ENCODE peak calls at places on chromosomes 11 and 22, in six cellular contexts. B is K562, H is kidney, U is GM23248, N is fibroblast of lung, X is mammary epithelial cell. K is an unnamed sample.
A peak's percentile ranks its signal among the peaks of the same experiment; 100 is the strongest.

GRCh38 chr11:34318111-34319037 is 39.4 kb downstream of the ABTB2 start:
- DNase-seq in B (no peak), H (no peak), U (peak; percentile 87), N (no peak), X (peak; percentile 58), K (peak; percentile 83)

GRCh38 chr11:5690216-5690615 is 626 bp downstream of the TRIM22 start:
- DNase-seq in B (no peak), H (no peak), U (peak; percentile 50), N (peak; percentile 51), X (peak; percentile 29), K (no peak)

GRCh38 chr11:100709233-100709999 is 22.3 kb downstream of the ARHGAP42 start:
- DNase-seq in B (peak; percentile 22), H (no peak), U (peak; percentile 5), N (peak; percentile 24), X (peak; percentile 35), K (peak; percentile 65)

GRCh38 chr11:78449866-78450265 is 32.2 kb upstream of the GAB2 start:
- DNase-seq in B (no peak), H (no peak), U (peak; percentile 11), N (peak; percentile 43), X (no peak), K (no peak)

GRCh38 chr11:19232910-19233503 is 7.7 kb downstream of the E2F8 start:
- DNase-seq in B (no peak), H (no peak), U (peak; percentile 90), N (peak; percentile 65), X (peak; percentile 91), K (peak; percentile 87)

GRCh38 chr11:44627911-44628729 is 62.7 kb downstream of the CD82 start:
- DNase-seq in B (no peak), H (no peak), U (peak; percentile 50), N (peak; percentile 78), X (no peak), K (no peak)

GRCh38 chr22:37169412-37169811 is 18.6 kb downstream of the C1QTNF6 start:
- DNase-seq in B (no peak), H (no peak), U (no peak), N (no peak), X (no peak), K (no peak)

GRCh38 chr22:36027579-36027959 is 1.1 kb downstream of the RBFOX2 start:
- DNase-seq in B (no peak), H (no peak), U (peak; percentile 50), N (no peak), X (peak; percentile 21), K (peak; percentile 1)

GRCh38 chr11:60950933-60951610 is 904 bp downstream of the SLC15A3 start:
- DNase-seq in B (no peak), H (peak; percentile 82), U (peak; percentile 55), N (peak; percentile 14), X (no peak), K (no peak)

GRCh38 chr11:36385121-36385530 is 89.0 kb downstream of the PRR5L start:
- DNase-seq in B (no peak), H (no peak), U (peak; percentile 80), N (peak; percentile 98), X (no peak), K (peak; percentile 70)

GRCh38 chr11:111419181-111419580 is 40.1 kb upstream of the POU2AF1 start:
- DNase-seq in B (no peak), H (no peak), U (no peak), N (no peak), X (no peak), K (no peak)

GRCh38 chr11:111416231-111416960 is 37.3 kb upstream of the POU2AF1 start:
- DNase-seq in B (no peak), H (no peak), U (no peak), N (no peak), X (no peak), K (no peak)

GRCh38 chr11:111417766-111418435 is 38.8 kb upstream of the POU2AF1 start:
- DNase-seq in B (no peak), H (no peak), U (peak; percentile 48), N (peak; percentile 97), X (peak; percentile 46), K (no peak)

GRCh38 chr11:111418436-111418787 is 39.3 kb upstream of the POU2AF1 start:
- DNase-seq in B (no peak), H (no peak), U (no peak), N (no peak), X (no peak), K (no peak)

GRCh38 chr11:111417011-111417765 is 38.1 kb upstream of the POU2AF1 start:
- DNase-seq in B (no peak), H (no peak), U (no peak), N (peak; percentile 7), X (no peak), K (no peak)
- H3K9ac ChIP-seq in B (no peak overlapping the region), H (no peak overlapping the region), U (no peak overlapping the region), N (no peak overlapping the region), X (no peak overlapping the region), K (no peak overlapping the region)

DNA sequence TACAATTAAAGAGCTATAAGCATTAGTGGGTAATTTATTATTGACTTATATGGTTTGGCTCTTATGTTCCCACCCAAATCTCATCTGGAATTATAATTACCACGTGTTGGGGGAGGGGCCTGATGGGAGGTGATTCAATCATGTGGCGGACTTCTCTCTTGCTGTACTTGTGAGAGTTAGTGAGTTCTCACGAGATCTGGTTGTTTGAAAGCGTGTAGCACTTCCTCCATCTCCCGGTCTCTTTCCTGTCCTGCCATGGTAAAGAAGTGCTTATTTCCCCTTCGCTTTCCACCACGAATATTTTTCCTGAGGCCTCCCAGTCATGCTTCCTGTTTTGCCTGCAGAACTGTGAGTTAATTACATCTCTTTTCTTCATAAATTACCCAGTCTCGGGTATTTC is 28.1 kb upstream of the CHORDC1 start:
- DNase-seq in B (no peak), H (no peak), U (peak; percentile 4), N (no peak), X (no peak), K (no peak)
- H3K9ac ChIP-seq in B (no peak overlapping the region), H (no peak overlapping the region), U (no peak overlapping the region), N (no peak overlapping the region), X (no peak overlapping the region), K (no peak overlapping the region)

GRCh38 chr11:1487091-1487850 is 692 bp upstream of the MOB2 start:
- DNase-seq in B (no peak), H (peak; percentile 69), U (no peak), N (no peak), X (no peak), K (no peak)

GRCh38 chr11:1490651-1491050 is 4.1 kb upstream of the MOB2 start:
- DNase-seq in B (no peak), H (no peak), U (no peak), N (no peak), X (no peak), K (no peak)

GRCh38 chr11:1486054-1486825 is at the start of gene MOB2:
- DNase-seq in B (peak; percentile 33), H (peak; percentile 91), U (no peak), N (peak; percentile 7), X (no peak), K (no peak)

GRCh38 chr11:1487851-1488574 is 1.4 kb upstream of the MOB2 start:
- DNase-seq in B (no peak), H (peak; percentile 59), U (no peak), N (no peak), X (no peak), K (no peak)

DNA sequence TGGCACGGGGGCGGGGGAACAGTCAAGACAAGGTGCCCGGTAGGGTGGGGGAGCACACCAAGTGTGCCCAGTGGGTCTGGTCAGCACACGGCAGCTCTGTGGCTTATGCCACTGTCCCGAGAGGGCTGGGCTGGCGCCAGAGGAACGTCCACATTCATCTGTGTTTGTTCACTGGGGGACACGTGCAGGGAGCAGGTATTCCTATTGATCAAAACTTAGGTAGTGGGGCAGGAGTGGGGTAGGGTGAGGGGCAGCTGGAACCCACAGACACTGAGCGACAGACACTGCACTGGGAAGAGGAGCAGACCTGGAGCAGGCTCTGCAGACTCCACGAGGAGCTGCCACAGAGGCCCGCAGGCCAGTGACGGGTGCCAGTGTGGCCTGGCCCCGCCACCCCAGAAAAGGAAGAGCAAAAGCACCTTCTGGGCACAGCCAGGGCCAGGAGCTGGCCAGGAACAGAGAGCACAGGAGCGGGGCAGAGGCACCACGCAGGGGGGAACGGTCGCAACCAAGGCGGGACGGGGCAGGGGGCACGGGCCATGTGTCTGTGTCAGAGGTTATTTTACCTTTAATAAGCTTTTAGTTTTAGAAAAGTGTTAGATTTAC is 2.1 kb upstream of the MOB2 start:
- DNase-seq in B (no peak), H (peak; percentile 73), U (no peak), N (no peak), X (no peak), K (no peak)
- H3K9ac ChIP-seq in B (no peak overlapping the region), H (no peak overlapping the region), U (no peak overlapping the region), N (no peak overlapping the region), X (no peak overlapping the region), K (no peak overlapping the region)

GRCh38 chr11:114158886-114159285 is 99.4 kb downstream of the ZBTB16 start:
- DNase-seq in B (no peak), H (peak; percentile 75), U (no peak), N (no peak), X (no peak), K (peak; percentile 66)
- H3K9ac ChIP-seq in B (no peak overlapping the region), H (no peak overlapping the region), U (no peak overlapping the region), N (no peak overlapping the region), X (no peak overlapping the region), K (no peak overlapping the region)

DNA sequence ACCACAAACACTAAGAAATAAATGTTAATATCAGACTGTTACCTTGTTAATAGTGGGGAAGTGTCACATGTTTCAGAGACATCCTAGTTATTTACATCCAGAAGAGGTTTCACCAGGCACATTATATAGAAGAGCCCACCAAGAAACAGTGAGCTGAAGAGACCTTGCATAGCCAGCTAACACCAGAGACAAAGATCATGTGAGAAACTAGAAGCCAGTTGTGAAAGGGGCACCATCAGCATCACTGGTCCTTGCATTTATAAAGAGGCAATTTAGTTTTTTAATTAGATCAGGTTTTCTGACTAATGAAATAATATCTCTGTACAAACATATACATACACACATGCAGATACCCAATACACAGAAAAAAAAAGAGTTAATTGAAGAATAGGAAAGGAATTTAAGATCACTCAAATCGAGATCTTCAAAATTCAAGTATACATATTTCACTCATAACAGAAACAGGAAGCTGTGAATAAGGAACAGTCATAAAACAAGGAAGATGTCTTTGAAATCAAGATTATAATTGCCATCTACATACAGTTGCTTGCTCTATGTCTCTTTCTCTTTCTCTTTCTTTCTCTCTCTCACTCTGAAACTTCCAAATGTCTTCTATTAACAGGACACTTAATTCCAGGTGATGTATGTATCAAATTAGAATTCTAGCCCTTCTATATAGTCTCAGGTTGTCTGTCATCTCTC is 348.7 kb downstream of the ETS1 start:
- DNase-seq in B (no peak), H (no peak), U (no peak), N (no peak), X (no peak), K (no peak)
- H3K9ac ChIP-seq in B (no peak overlapping the region), H (no peak overlapping the region), U (no peak overlapping the region), N (no peak overlapping the region), X (no peak overlapping the region), K (no peak overlapping the region)